ENCODE peak calls at places on chromosome 15, in five cellular contexts. Y is stomach, U is GM12891, M is erythroblast, L is sigmoid colon. Q is an unnamed sample.
A peak's percentile ranks its signal among the peaks of the same experiment; 100 is the strongest.

GRCh38 chr15:88467935-88468528 is 524 bp downstream of the MRPS11 start:
- DNase-seq in Y (no peak), L (no peak), M (peak; percentile 50), U (no peak), Q (no peak)

GRCh38 chr15:85692873-85693272 is 101.9 kb downstream of the KLHL25 start:
- DNase-seq in Y (peak; percentile 35), U (no peak), M (no peak), L (no peak), Q (no peak)

GRCh38 chr15:57086857-57087427 is 168.5 kb downstream of the TCF12 start:
- DNase-seq in U (no peak), L (no peak), M (no peak), Y (no peak), Q (no peak)

GRCh38 chr15:39979606-39980005 is 45.7 kb downstream of the EIF2AK4 start:
- DNase-seq in M (no peak), Y (no peak), U (no peak), L (no peak), Q (no peak)

GRCh38 chr15:29126208-29126536 is 143.4 kb downstream of the NSMCE3 start:
- DNase-seq in U (no peak), M (no peak), Y (no peak), L (peak; percentile 56), Q (no peak)

GRCh38 chr15:29805043-29805707 is 17.1 kb downstream of the TJP1 start:
- DNase-seq in L (no peak), U (no peak), Y (no peak), M (no peak), Q (no peak)

GRCh38 chr15:57227899-57228298 is 148.4 kb upstream of the CGNL1 start:
- DNase-seq in Y (no peak), M (no peak), U (no peak), L (no peak), Q (no peak)

GRCh38 chr15:36422631-36423030 is 156.8 kb upstream of the CDIN1 start:
- DNase-seq in L (no peak), M (no peak), Y (no peak), U (no peak), Q (no peak)

GRCh38 chr15:25492315-25492714 is 53.5 kb upstream of the UBE3A start:
- DNase-seq in Y (no peak), M (no peak), U (no peak), L (no peak), Q (no peak)

GRCh38 chr15:77527164-77527778 is 105.4 kb downstream of the LINGO1 start:
- DNase-seq in M (no peak), L (peak; percentile 53), U (no peak), Y (peak; percentile 34), Q (no peak)

GRCh38 chr15:66742286-66742685 is 40.2 kb downstream of the SMAD6 start:
- DNase-seq in U (no peak), L (no peak), Y (no peak), M (no peak), Q (no peak)

GRCh38 chr15:38414351-38414750 is 39.6 kb upstream of the FAM98B start:
- DNase-seq in U (no peak), M (peak; percentile 46), Y (peak; percentile 48), L (peak; percentile 74), Q (peak; percentile 26)

GRCh38 chr15:92123848-92124631 is 269.6 kb upstream of the ST8SIA2 start:
- DNase-seq in L (peak; percentile 45), Y (no peak), M (no peak), U (no peak), Q (no peak)

GRCh38 chr15:74445816-74446763 is 12.3 kb upstream of the SEMA7A start:
- DNase-seq in Y (no peak), U (no peak), M (no peak), L (peak; percentile 19), Q (no peak)

GRCh38 chr15:58873267-58873666 is 60.2 kb downstream of the SLTM start:
- DNase-seq in L (no peak), U (no peak), Y (no peak), M (no peak), Q (no peak)

GRCh38 chr15:76565366-76565765 is 228.8 kb downstream of the ISL2 start:
- DNase-seq in Y (no peak), L (no peak), M (no peak), U (no peak), Q (no peak)

GRCh38 chr15:94232107-94232506 is 746 bp downstream of the MCTP2 start:
- DNase-seq in U (no peak), Y (no peak), M (peak; percentile 49), L (no peak), Q (no peak)

GRCh38 chr15:74215958-74216357 is 13.4 kb upstream of the STRA6 start:
- DNase-seq in M (no peak), U (no peak), L (no peak), Y (no peak), Q (no peak)

GRCh38 chr15:38069001-38069400 is 134.6 kb downstream of the TMCO5A start:
- DNase-seq in L (no peak), U (peak; percentile 43), Y (peak; percentile 29), M (peak; percentile 37), Q (peak; percentile 41)

GRCh38 chr15:36877796-36878744 is 222.3 kb downstream of the MEIS2 start:
- DNase-seq in M (no peak), U (no peak), Y (no peak), L (no peak), Q (no peak)

GRCh38 chr15:56460046-56460445 is 4.9 kb downstream of the MNS1 start:
- DNase-seq in U (no peak), M (no peak), Y (no peak), L (no peak), Q (no peak)

GRCh38 chr15:87755226-87755625 is 501.3 kb downstream of the NTRK3 start:
- DNase-seq in U (no peak), M (no peak), L (no peak), Y (no peak), Q (peak; percentile 10)

GRCh38 chr15:101534376-101534970 is 45.0 kb upstream of the PCSK6 start:
- DNase-seq in Y (no peak), L (peak; percentile 52), M (no peak), U (no peak), Q (no peak)

DNA sequence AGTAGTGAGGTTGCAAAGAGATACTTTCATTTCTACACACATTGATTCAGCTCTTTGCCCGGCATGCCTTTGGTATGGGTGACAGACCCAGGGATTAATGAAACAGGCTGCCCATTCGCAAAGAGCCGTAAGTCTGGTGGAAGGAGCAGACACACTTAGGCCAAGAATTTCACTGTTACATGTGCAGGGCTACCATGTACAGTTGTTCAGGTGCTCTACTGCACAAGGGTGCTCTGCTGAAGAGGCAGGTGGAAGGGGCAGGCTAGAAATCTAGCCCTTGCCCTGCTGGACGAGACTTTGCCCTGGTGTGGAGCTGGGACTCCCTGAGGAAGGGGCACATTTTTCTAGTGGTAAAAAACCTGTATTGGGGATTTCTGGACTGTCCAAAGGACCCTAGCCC is 26.2 kb upstream of the RASGRF1 start:
- DNase-seq in M (no peak), L (no peak), Y (no peak), U (no peak), Q (no peak)
- TF ChIP-seq POLR2A in M (no peak), L (no peak), Y (no peak), U (no peak), Q (no peak)

DNA sequence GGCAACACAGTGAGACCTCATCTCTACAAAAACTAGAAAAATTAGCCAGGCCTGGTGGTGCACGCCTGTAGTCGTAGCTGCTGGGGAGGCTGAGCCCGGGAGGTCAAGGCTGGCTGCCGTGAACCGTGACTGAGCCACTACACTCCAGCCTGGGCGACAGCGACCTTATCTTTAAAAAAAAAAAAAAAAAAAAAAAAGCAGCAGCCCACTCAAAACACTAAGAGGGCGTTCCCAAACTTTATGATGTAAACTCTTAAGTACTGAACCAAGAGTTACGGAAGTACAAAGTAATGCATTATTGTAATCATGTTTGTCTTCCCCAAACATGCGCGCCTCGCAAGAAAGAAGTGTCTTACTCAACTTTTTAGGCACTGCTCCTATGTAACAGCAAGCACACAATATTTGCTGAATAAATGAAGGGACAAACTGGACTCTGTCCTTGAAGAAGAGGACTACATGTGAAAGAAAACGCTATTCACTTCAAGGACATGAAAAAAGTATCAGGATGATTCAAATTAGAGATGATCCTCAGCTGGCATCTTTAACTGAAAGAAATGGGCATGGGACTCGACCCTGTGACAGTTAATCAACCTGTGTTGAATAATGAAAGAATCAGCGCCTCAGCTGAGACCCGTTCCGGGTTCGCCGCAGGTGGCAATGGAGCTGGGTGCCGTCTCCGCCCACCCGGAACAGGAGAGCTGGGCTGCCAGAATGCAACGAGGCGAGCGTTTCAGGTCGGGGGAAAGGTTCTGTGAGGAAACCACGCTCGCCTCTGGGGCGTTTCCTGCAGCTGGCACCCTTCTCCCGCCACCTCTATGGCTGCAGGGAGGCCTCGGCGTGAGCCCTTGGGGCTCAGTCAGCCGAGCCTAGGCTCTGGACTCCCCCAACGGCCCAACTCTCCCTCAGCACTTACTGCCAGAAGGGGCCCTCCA is 718 bp downstream of the SPG11 start:
- DNase-seq in L (peak; percentile 84), U (peak; percentile 35), Y (peak; percentile 81), M (peak; percentile 81), Q (peak; percentile 59)
- TF ChIP-seq POLR2A in L (no peak), U (peak; percentile 46), Y (no peak), M (no peak), Q (no peak)

DNA sequence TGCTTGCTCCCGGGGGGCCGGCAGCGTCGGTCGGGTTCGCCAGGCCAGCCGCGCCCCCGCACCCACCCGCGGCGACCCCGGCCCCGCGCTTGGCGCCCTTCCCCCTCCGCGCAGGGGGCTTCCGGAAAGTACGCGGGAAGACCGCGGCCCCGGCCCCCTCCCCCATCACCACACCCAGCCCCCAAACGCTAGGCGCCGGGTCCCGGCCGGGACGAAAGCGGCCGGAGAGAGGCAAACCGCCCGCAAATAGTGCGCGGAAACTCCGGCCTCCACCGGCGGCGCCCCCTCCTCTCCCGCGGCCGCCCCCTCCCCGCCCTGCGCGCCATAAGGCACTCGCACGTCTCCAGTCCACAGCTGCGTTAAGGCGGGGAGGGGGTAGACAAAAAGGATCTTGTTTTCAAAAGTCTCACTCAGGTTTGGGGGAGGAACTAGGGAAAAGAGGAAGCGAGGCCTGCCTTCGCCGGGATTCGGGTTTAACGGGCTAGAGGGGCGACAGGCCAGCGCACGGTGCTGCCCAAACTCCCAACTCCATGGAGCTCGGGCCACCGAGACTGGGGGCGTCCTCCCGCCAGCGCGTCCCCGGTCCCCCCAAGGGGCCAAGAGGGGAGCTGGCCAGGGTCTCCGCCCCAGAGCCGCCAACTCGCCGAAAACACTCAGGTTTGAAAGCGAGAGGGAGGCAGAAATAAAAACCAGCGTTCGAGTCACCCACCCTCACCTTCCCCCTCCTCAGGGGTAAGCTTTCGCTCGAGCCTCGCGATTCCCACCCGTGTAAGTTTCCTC is 1.8 kb downstream of the ANP32A start:
- DNase-seq in L (peak; percentile 80), Y (peak; percentile 35), U (no peak), M (peak; percentile 76), Q (no peak)
- TF ChIP-seq POLR2A in L (no peak), Y (no peak), U (no peak), M (no peak), Q (peak; percentile 28)

GRCh38 chr15:46416544-46416943 is 781.7 kb downstream of the SQOR start:
- DNase-seq in Y (no peak), L (no peak), M (no peak), U (no peak), Q (no peak)
- TF ChIP-seq POLR2A in Y (no peak), L (no peak), M (no peak), U (no peak), Q (no peak)

GRCh38 chr15:42202653-42203052 is 5.5 kb downstream of the VPS39 start:
- DNase-seq in M (no peak), L (no peak), U (no peak), Y (no peak), Q (no peak)

GRCh38 chr15:42213481-42213880 is 5.4 kb upstream of the VPS39 start:
- DNase-seq in L (no peak), M (no peak), U (no peak), Y (no peak), Q (no peak)

GRCh38 chr15:42210703-42211102 is 2.6 kb upstream of the VPS39 start:
- DNase-seq in L (no peak), Y (no peak), M (no peak), U (no peak), Q (no peak)

GRCh38 chr15:42203891-42204290 is 4.2 kb downstream of the VPS39 start:
- DNase-seq in Y (no peak), U (no peak), M (no peak), L (no peak), Q (no peak)

GRCh38 chr15:42207674-42208579 is at the start of gene VPS39:
- DNase-seq in M (peak; percentile 87), L (peak; percentile 90), U (peak; percentile 74), Y (peak; percentile 85), Q (peak; percentile 78)
- TF ChIP-seq POLR2A in M (peak; percentile 86), L (no peak), U (peak; percentile 81), Y (no peak), Q (peak; percentile 63)

Q was measured in H54.